ENCODE peak calls at places on chromosomes 4 and X, in eight cellular contexts. I is AG09319; D is endodermal cell; C is neural crest cell; Z is HFF-Myc; U is omental fat pad; K is CD8-positive, alpha-beta T cell; L is choroid plexus epithelial cell. X is an unnamed sample.

GRCh38 chrX:16148896-16149295 is 18.4 kb upstream of the MAGEB17 start:
- DNase-seq in I (no peak), D (peak; percentile 69), C (no peak), Z (no peak), U (no peak), K (no peak), L (no peak), X (no peak)

GRCh38 chr4:53764761-53765490 is 173.6 kb upstream of the LNX1 start:
- DNase-seq in I (no peak), D (no peak), C (no peak), Z (no peak), U (no peak), K (no peak), L (peak; percentile 34), X (no peak)

GRCh38 chr4:8112036-8112576 is 46.5 kb downstream of the ABLIM2 start:
- DNase-seq in I (no peak), D (peak; percentile 70), C (no peak), Z (no peak), U (no peak), K (no peak), L (no peak), X (no peak)

GRCh38 chr4:6301051-6301731 is 31.5 kb downstream of the WFS1 start:
- DNase-seq in I (no peak), D (no peak), C (no peak), Z (no peak), U (no peak), K (no peak), L (no peak), X (no peak)

GRCh38 chr4:112515278-112516075 is 503 bp downstream of the NEUROG2 start:
- DNase-seq in I (no peak), D (peak; percentile 81), C (peak; percentile 31), Z (no peak), U (no peak), K (no peak), L (peak; percentile 34), X (peak; percentile 65)

GRCh38 chr4:56990109-56990508 is 11.4 kb downstream of the POLR2B start:
- DNase-seq in I (no peak), D (no peak), C (no peak), Z (no peak), U (no peak), K (no peak), L (peak; percentile 70), X (no peak)

GRCh38 chr4:33882246-33882990 is 2361.9 kb downstream of the ARAP2 start:
- DNase-seq in I (no peak), D (no peak), C (no peak), Z (no peak), U (no peak), K (no peak), L (no peak), X (no peak)

GRCh38 chrX:12867746-12868145 is 874 bp downstream of the TLR7 start:
- DNase-seq in I (no peak), D (no peak), C (no peak), Z (no peak), U (no peak), K (no peak), L (no peak), X (no peak)

GRCh38 chr4:147355849-147356248 is 125.0 kb upstream of the EDNRA start:
- DNase-seq in I (no peak), D (no peak), C (no peak), Z (no peak), U (no peak), K (no peak), L (peak; percentile 97), X (no peak)

GRCh38 chrX:115147220-115147619 is 42.0 kb upstream of the RBMXL3 start:
- DNase-seq in I (no peak), D (no peak), C (no peak), Z (no peak), U (no peak), K (no peak), L (peak; percentile 36), X (no peak)

GRCh38 chr4:78953231-78953630 is 14.0 kb upstream of the PAQR3 start:
- DNase-seq in I (no peak), D (no peak), C (no peak), Z (no peak), U (no peak), K (no peak), L (no peak), X (no peak)

GRCh38 chr4:87068591-87069021 is 133.8 kb downstream of the AFF1 start:
- DNase-seq in I (no peak), D (no peak), C (no peak), Z (no peak), U (no peak), K (no peak), L (peak; percentile 35), X (no peak)

GRCh38 chrX:114075073-114075673 is 508.7 kb upstream of the HTR2C start:
- DNase-seq in I (no peak), D (no peak), C (no peak), Z (no peak), U (no peak), K (no peak), L (peak; percentile 0), X (no peak)

GRCh38 chr4:1296324-1297022 is 6.8 kb downstream of the MAEA start:
- DNase-seq in I (no peak), D (peak; percentile 36), C (no peak), Z (no peak), U (no peak), K (no peak), L (no peak), X (no peak)

GRCh38 chrX:82141942-82142341 is 940.0 kb downstream of the SH3BGRL start:
- DNase-seq in I (no peak), D (no peak), C (no peak), Z (no peak), U (no peak), K (peak; percentile 0), L (no peak), X (no peak)

GRCh38 chrX:14030248-14030592 is 528 bp upstream of the GEMIN8 start:
- DNase-seq in I (no peak), D (no peak), C (no peak), Z (no peak), U (no peak), K (no peak), L (peak; percentile 54), X (no peak)

GRCh38 chrX:102129473-102129872 is 4.0 kb downstream of the TCEAL2 start:
- DNase-seq in I (no peak), D (no peak), C (no peak), Z (no peak), U (no peak), K (no peak), L (peak; percentile 7), X (no peak)

GRCh38 chrX:29762006-29762405 is 453.4 kb upstream of the MAGEB2 start:
- DNase-seq in I (no peak), D (no peak), C (no peak), Z (no peak), U (no peak), K (no peak), L (no peak), X (no peak)

GRCh38 chr4:173317003-173317402 is 17.2 kb downstream of the HMGB2 start:
- DNase-seq in I (no peak), D (peak; percentile 72), C (no peak), Z (no peak), U (no peak), K (no peak), L (peak; percentile 15), X (peak; percentile 24)
- TF ChIP-seq CTCF in I (no peak), D (peak; percentile 79), C (peak; percentile 48), Z (peak; percentile 32), U (no peak), K (no peak), L (peak; percentile 37), X (peak; percentile 48)

GRCh38 chr4:17124767-17125166 is 226.3 kb upstream of the LDB2 start:
- DNase-seq in I (no peak), D (no peak), C (no peak), Z (no peak), U (no peak), K (no peak), L (no peak), X (no peak)
- TF ChIP-seq CTCF in I (no peak), D (peak; percentile 71), C (peak; percentile 49), Z (peak; percentile 18), U (no peak), K (no peak), L (peak; percentile 49), X (peak; percentile 40)

GRCh38 chr4:3766791-3767561 is 791 bp downstream of the ADRA2C start:
- DNase-seq in I (no peak), D (peak; percentile 92), C (peak; percentile 22), Z (no peak), U (no peak), K (no peak), L (peak; percentile 2), X (peak; percentile 77)

GRCh38 chr4:3767569-3768288 is 1.5 kb downstream of the ADRA2C start:
- DNase-seq in I (no peak), D (peak; percentile 85), C (no peak), Z (no peak), U (no peak), K (no peak), L (peak; percentile 10), X (peak; percentile 63)

GRCh38 chr4:3762753-3763511 is 3.3 kb upstream of the ADRA2C start:
- DNase-seq in I (no peak), D (no peak), C (no peak), Z (no peak), U (no peak), K (no peak), L (no peak), X (no peak)

GRCh38 chr4:3766207-3766790 is at the start of gene ADRA2C:
- DNase-seq in I (no peak), D (peak; percentile 71), C (peak; percentile 26), Z (no peak), U (no peak), K (no peak), L (peak; percentile 6), X (peak; percentile 60)

DNA sequence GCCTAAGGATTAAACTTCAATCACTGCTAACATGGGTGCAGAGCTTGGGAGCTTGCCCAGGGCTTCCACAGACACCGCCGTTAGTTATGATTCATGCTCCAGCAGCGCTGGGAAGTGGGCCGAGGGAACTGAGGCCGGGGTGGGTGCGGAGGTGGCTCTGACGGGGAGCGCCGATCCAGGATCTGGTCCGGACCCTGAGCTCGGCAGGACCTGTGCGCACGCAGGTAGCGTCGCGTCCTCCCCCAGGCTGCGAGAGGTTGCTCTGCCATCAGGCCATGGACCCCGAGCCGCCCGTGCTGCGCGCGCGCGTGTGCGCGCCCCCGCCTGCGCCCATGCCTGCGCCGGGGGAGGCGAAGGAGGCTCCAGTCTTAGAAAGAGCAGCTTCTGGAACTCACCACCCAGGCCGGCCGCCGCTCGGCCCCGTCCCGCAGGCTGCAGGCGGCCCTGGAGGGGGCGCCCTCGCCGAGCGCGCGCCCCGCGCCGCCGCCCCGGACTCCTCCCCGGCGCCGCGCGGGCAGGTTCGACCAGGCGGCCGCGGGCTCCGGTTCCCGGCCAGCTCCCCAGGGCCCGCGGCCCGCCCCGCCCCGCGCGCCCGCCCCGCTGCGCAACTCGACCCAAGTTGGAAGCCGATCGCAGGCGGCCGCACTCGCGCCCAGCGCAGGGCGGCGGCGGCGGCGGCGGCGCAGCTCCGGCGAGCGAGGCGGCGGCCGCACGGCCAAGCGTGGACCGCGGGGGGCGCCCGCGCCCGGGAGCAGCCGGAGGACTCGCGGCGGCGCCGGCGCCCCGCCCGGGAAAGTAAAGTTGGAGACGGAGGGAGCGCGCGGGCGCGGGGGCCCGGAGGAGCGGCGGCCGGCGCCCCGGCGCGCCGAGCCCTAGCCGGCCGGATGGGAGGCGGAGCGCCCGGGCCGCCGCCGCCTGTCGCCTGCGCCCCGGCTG is 646 bp upstream of the ADRA2C start:
- DNase-seq in I (no peak), D (peak; percentile 89), C (peak; percentile 53), Z (no peak), U (no peak), K (no peak), L (peak; percentile 43), X (peak; percentile 65)
- TF ChIP-seq CTCF in I (no peak), D (peak; percentile 58), C (peak; percentile 52), Z (no peak), U (no peak), K (no peak), L (no peak), X (no peak)

GRCh38 chrX:78027798-78028197 is 58.4 kb upstream of the PGAM4 start:
- DNase-seq in I (no peak), D (no peak), C (no peak), Z (no peak), U (no peak), K (no peak), L (no peak), X (no peak)
- TF ChIP-seq CTCF in I (no peak), D (no peak), C (no peak), Z (no peak), U (no peak), K (no peak), L (no peak), X (no peak)